ENCODE peak calls at places on chromosomes 2 and 18, in seven cellular contexts. W is HCT116, L is prostate gland, R is IMR-90, F is WTC11, X is Peyer's patch, J is epithelial cell of esophagus. V is an unnamed sample.
A peak's percentile ranks its signal among the peaks of the same experiment; 100 is the strongest.

GRCh38 chr2:23164173-23164572 is 220.8 kb upstream of the KLHL29 start:
- DNase-seq in L (no peak), X (no peak), F (no peak), J (no peak), R (no peak), W (no peak), V (no peak)

GRCh38 chr2:69692424-69692823 is 48.9 kb upstream of the AAK1 start:
- DNase-seq in X (no peak), W (no peak), L (no peak), J (peak; percentile 74), R (peak; percentile 87), F (no peak), V (no peak)

GRCh38 chr2:12417811-12418210 is 298.9 kb upstream of the TRIB2 start:
- DNase-seq in X (no peak), W (no peak), R (no peak), J (no peak), F (no peak), L (no peak), V (no peak)

GRCh38 chr2:1692342-1692741 is 52.0 kb downstream of the PXDN start:
- DNase-seq in R (no peak), F (no peak), L (no peak), W (no peak), X (no peak), J (no peak), V (no peak)

GRCh38 chr2:156435725-156436476 is at the start of gene GPD2:
- DNase-seq in X (peak; percentile 94), L (peak; percentile 93), W (peak; percentile 70), R (peak; percentile 82), F (peak; percentile 89), J (peak; percentile 86), V (peak; percentile 44)

GRCh38 chr2:22604150-22604549 is 780.8 kb upstream of the KLHL29 start:
- DNase-seq in W (no peak), J (no peak), X (no peak), L (no peak), R (no peak), F (no peak), V (no peak)

GRCh38 chr2:200330351-200331120 is 24.0 kb downstream of the SPATS2L start:
- DNase-seq in F (no peak), R (no peak), W (no peak), X (no peak), L (no peak), J (no peak), V (no peak)

GRCh38 chr2:42060028-42060427 is 12.2 kb downstream of the PKDCC start:
- DNase-seq in F (no peak), X (no peak), R (no peak), L (no peak), J (no peak), W (no peak), V (no peak)

GRCh38 chr2:240467149-240467642 is 31.7 kb downstream of the GPC1 start:
- DNase-seq in J (no peak), F (no peak), X (no peak), L (peak; percentile 2), W (no peak), R (no peak), V (no peak)

GRCh38 chr2:127045792-127046501 is 61.0 kb downstream of the BIN1 start:
- DNase-seq in J (no peak), F (no peak), L (no peak), R (no peak), X (peak; percentile 47), W (no peak), V (no peak)

GRCh38 chr2:2740238-2740775 is 409.2 kb upstream of the MYT1L start:
- DNase-seq in R (no peak), X (no peak), L (no peak), F (no peak), W (no peak), J (no peak), V (no peak)

GRCh38 chr2:207984765-207985480 is 40.4 kb downstream of the PLEKHM3 start:
- DNase-seq in L (no peak), W (no peak), J (no peak), X (no peak), R (no peak), F (no peak), V (no peak)

GRCh38 chr2:45984896-45985488 is 312.2 kb upstream of the EPAS1 start:
- DNase-seq in W (no peak), J (no peak), X (no peak), L (no peak), R (no peak), F (no peak), V (no peak)

GRCh38 chr2:66577331-66578041 is 142.6 kb downstream of the MEIS1 start:
- DNase-seq in W (no peak), X (no peak), J (no peak), L (no peak), R (peak; percentile 56), F (peak; percentile 30), V (no peak)

GRCh38 chr2:239018291-239019192 is 170.7 kb downstream of the TWIST2 start:
- DNase-seq in F (no peak), J (no peak), X (peak; percentile 30), L (no peak), R (no peak), W (no peak), V (no peak)

GRCh38 chr2:72581560-72582181 is 244.2 kb downstream of the EXOC6B start:
- DNase-seq in W (no peak), L (no peak), R (no peak), F (peak; percentile 45), X (no peak), J (no peak), V (no peak)
- TF ChIP-seq CTCF in W (peak; percentile 45), L (no peak), R (no peak), F (no peak), X (no peak), J (peak; percentile 12), V (no peak)

DNA sequence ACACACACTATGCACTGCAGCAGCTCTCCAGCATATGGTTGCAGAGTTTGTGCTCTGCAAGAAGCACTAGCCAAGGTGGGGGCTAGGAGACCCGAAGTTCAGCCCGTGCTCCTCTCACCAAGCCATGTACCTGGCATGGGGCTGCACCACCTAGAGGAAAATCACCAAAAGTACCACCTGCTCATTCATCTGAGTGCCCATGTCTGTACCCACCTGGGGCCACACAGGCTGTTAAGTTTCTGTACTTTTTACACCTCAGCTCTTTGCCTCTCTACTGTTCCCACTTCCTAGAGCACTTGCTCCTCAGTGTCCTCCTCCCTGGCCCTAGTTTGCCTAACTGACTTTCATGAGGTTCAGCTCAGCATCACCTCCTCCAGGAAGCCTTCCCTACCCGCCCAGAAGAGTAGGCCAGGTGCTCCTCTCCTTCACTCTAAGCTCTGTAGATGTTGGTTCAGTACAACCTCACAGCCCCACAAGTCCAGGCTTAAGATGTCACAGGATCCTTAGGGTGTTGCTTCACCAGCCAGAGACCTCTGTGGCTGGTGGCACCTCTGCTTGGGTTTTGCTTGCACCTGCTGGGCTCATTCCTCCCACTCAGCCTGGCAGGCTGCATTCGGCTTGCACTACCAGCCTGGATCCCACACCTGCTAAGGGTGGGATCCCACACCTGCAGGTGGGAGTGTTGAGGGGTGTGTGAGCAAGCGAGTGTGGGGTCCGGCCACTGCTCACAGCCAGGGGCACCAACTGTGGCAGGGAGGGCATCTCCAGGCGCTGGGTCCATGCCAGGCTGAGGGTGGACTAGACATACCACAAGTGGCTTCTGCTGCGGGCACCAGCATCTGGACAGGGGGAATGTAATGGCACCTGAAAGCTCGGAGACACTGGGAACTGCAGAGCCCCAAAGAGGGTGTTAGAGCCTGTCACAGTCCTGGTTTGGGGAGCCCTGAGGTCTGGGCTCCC is 10.2 kb upstream of the TFCP2L1 start:
- DNase-seq in J (no peak), F (no peak), R (no peak), X (no peak), L (no peak), W (no peak), V (no peak)
- TF ChIP-seq CTCF in J (no peak), F (no peak), R (no peak), X (no peak), L (no peak), W (peak; percentile 14), V (no peak)

DNA sequence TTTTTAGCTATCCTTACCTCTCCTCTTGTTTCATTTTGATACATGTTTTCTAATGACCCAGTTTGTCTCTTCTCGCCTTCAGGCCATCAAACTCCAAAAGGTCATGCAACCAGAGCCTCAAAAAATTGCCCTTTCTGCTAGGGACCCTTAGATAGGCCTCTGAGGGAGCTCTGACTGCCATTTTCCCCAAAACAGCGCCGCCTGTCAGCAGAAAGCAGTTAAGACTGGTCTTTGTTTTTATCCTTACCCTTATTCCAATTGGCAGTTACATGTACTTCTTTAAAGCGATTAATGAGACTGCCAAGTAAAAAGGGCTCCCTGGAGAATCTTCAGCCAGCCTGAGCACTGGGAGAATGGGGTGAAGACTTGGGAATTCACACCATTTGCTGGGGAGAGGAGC is 55.1 kb upstream of the RIT2 start:
- DNase-seq in X (no peak), W (no peak), J (no peak), R (no peak), L (no peak), F (peak; percentile 42), V (no peak)
- TF ChIP-seq CTCF in X (no peak), W (no peak), J (no peak), R (no peak), L (no peak), F (no peak), V (no peak)

GRCh38 chr2:171578156-171578803 is 56.0 kb downstream of the CYBRD1 start:
- DNase-seq in R (no peak), W (no peak), X (no peak), J (no peak), F (no peak), L (no peak), V (no peak)
- TF ChIP-seq CTCF in R (no peak), W (no peak), X (no peak), J (no peak), F (no peak), L (no peak), V (no peak)

DNA sequence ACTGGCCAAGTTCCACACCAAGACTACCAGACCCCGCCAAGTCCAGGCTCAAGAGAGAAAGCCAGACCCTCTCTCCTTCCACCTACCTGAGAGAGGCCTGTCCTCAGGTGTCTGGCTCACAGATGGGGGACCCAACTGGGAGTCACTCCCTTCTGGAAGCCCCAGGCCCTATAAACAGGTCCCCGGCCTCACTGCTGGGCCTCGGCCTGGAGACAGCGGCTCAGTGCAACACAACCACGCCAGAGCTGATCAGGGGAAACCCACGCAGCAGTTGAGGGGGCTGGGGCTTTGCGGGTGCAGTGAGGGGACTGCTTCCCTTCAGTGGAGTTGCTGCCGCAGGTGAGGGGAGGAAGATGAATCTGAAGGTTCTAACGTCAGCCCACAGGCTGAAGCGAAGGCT is 22.8 kb upstream of the C1QL2 start:
- DNase-seq in J (no peak), X (no peak), W (no peak), R (no peak), F (no peak), L (no peak), V (no peak)
- TF ChIP-seq CTCF in J (no peak), X (no peak), W (no peak), R (no peak), F (no peak), L (no peak), V (no peak)